ENCODE peak calls at places on chromosome 10, in seven cellular contexts. A is fibroblast of pulmonary artery, K is D721Med, T is HFFc6, F is lower lobe of right lung, S is A549, W is Peyer's patch. G is an unnamed sample.
A peak's percentile ranks its signal among the peaks of the same experiment; 100 is the strongest.

GRCh38 chr10:83886871-83887270 is 252.4 kb upstream of the GHITM start:
- DNase-seq in A (no peak), T (no peak), S (no peak), F (no peak), W (no peak), K (no peak), G (no peak)

GRCh38 chr10:95026461-95026860 is 42.8 kb downstream of the CYP2C8 start:
- DNase-seq in W (no peak), F (no peak), T (no peak), A (no peak), S (no peak), K (no peak), G (no peak)

GRCh38 chr10:26044123-26044749 is 110.2 kb downstream of the MYO3A start:
- DNase-seq in K (no peak), T (no peak), S (no peak), F (peak; percentile 58), W (no peak), A (no peak), G (peak; percentile 9)

GRCh38 chr10:117946525-117947070 is 100.1 kb downstream of the RAB11FIP2 start:
- DNase-seq in F (no peak), W (no peak), S (no peak), T (no peak), K (no peak), A (no peak), G (no peak)

GRCh38 chr10:84176836-84177474 is 3.4 kb downstream of the GPR15LG start:
- DNase-seq in W (no peak), S (no peak), A (no peak), F (no peak), K (no peak), T (no peak), G (no peak)

GRCh38 chr10:18190840-18191239 is 50.6 kb downstream of the CACNB2 start:
- DNase-seq in F (no peak), A (no peak), K (no peak), T (no peak), S (no peak), W (no peak), G (no peak)

GRCh38 chr10:32120147-32120546 is 63.9 kb upstream of the KIF5B start:
- DNase-seq in T (no peak), K (no peak), F (no peak), A (no peak), S (no peak), W (no peak), G (no peak)

GRCh38 chr10:34884272-34884952 is 69.3 kb upstream of the PARD3 start:
- DNase-seq in A (no peak), W (no peak), T (no peak), F (no peak), S (no peak), K (no peak), G (no peak)

GRCh38 chr10:103451091-103451801 is 924 bp downstream of the CALHM2 start:
- DNase-seq in A (peak; percentile 42), T (peak; percentile 71), W (peak; percentile 77), S (peak; percentile 51), F (peak; percentile 82), K (no peak), G (peak; percentile 55)

GRCh38 chr10:87546221-87546620 is 41.5 kb downstream of the MINPP1 start:
- DNase-seq in S (no peak), T (peak; percentile 75), K (no peak), F (no peak), W (peak; percentile 48), A (no peak), G (no peak)

GRCh38 chr10:128522551-128523289 is 396.5 kb upstream of the MKI67 start:
- DNase-seq in S (no peak), T (no peak), F (no peak), W (no peak), K (no peak), A (no peak), G (no peak)

DNA sequence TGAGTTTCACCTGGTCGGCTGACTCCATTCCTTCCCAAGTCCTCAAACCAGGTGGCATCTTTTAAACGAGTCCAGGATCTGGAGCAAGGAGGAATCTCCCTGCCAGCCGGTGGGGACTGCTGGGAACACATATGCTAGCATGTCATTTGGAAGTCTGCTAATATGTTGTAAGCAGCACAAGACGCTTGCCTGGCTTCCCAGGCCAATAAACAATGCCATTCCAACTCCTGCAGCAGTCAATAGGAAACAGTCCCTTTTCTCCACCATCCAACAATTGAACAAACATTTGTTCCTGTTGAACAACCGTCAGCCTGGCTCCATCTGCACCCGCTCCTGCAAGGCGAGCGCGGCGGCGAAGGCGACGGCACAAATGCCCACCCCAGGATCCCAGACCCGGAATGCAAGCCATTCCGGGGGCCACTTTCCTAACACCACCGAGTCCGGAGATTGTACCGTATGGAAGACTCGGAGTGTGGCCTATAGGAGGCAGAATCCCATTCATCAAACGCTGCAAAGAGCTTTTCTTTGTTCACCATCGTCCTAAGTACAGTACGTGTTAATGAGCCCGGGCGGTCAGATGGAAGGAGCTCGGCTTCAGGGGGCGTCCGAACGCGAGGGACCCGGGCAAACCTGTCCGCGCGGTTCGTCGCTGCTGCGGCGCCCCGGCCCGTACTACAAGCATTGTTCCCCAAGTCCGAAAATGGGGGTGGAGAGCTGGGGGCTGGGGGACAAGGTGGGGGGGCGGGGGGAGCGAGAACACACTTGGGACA is 1.6 kb downstream of the FAM53B start:
- DNase-seq in W (peak; percentile 57), K (no peak), F (no peak), A (no peak), T (no peak), S (peak; percentile 54), G (peak; percentile 9)
- TF ChIP-seq CTCF in W (peak; percentile 17), K (peak; percentile 25), F (peak; percentile 9), A (peak; percentile 43), T (peak; percentile 63), S (peak; percentile 35), G (no peak)

GRCh38 chr10:5557040-5557721 is 32.4 kb downstream of the CALML3 start:
- DNase-seq in K (no peak), T (no peak), S (no peak), A (no peak), F (peak; percentile 22), W (peak; percentile 34), G (no peak)

GRCh38 chr10:5557799-5558771 is 33.3 kb downstream of the CALML3 start:
- DNase-seq in K (no peak), S (no peak), F (peak; percentile 43), W (peak; percentile 40), T (no peak), A (no peak), G (no peak)

GRCh38 chr10:5555031-5555510 is 30.3 kb downstream of the CALML3 start:
- DNase-seq in K (no peak), W (no peak), T (no peak), F (peak; percentile 42), A (no peak), S (no peak), G (no peak)

GRCh38 chr10:5555881-5556280 is 31.1 kb downstream of the CALML3 start:
- DNase-seq in A (no peak), T (no peak), K (no peak), F (peak; percentile 6), S (no peak), W (peak; percentile 27), G (no peak)

DNA sequence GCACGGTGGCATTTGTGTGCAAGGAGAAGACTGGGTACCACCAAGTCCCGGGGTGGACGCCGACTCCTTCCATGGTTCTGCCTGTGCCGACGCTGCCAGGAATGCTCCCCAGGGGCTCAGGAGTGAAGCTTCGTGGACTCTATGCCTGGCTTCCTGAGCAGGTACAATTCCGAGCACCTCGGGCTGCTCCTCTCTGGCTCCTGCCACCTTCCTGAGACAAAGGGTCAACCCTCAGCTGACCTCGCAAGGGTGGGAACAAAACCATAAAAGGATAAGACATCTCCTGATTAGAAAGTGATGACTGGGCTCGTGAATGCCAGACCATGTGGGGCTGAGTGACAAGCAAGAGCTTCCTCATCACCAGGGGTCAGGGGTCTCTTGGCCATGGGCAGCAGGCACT is 31.8 kb downstream of the CALML3 start:
- DNase-seq in W (peak; percentile 35), S (no peak), T (no peak), A (no peak), K (no peak), F (peak; percentile 26), G (no peak)
- TF ChIP-seq CTCF in W (no peak), S (no peak), T (no peak), A (no peak), K (no peak), F (no peak), G (no peak)

GRCh38 chr10:110770243-110770642 is 101.5 kb upstream of the PDCD4 start:
- DNase-seq in A (no peak), T (no peak), F (no peak), K (no peak), S (no peak), W (no peak), G (no peak)
- TF ChIP-seq CTCF in A (no peak), T (no peak), F (no peak), K (no peak), S (no peak), W (no peak), G (no peak)

GRCh38 chr10:43674546-43675205 is 26.0 kb upstream of the ZNF32 start:
- DNase-seq in K (no peak), A (no peak), W (no peak), F (no peak), S (no peak), T (no peak), G (no peak)
- TF ChIP-seq CTCF in K (no peak), A (no peak), W (no peak), F (no peak), S (no peak), T (no peak), G (no peak)

GRCh38 chr10:71209324-71210030 is 2.9 kb upstream of the UNC5B start:
- DNase-seq in F (no peak), A (no peak), W (peak; percentile 36), K (no peak), T (no peak), S (no peak), G (no peak)
- TF ChIP-seq CTCF in F (no peak), A (no peak), W (no peak), K (no peak), T (peak; percentile 47), S (peak; percentile 21), G (peak; percentile 18)

GRCh38 chr10:89466599-89467035 is 52.2 kb downstream of the IFIT5 start:
- DNase-seq in K (no peak), F (no peak), S (no peak), A (peak; percentile 64), T (peak; percentile 33), W (no peak), G (peak; percentile 51)
- TF ChIP-seq CTCF in K (peak; percentile 7), F (peak; percentile 46), S (peak; percentile 49), A (peak; percentile 69), T (peak; percentile 75), W (peak; percentile 26), G (no peak)

DNA sequence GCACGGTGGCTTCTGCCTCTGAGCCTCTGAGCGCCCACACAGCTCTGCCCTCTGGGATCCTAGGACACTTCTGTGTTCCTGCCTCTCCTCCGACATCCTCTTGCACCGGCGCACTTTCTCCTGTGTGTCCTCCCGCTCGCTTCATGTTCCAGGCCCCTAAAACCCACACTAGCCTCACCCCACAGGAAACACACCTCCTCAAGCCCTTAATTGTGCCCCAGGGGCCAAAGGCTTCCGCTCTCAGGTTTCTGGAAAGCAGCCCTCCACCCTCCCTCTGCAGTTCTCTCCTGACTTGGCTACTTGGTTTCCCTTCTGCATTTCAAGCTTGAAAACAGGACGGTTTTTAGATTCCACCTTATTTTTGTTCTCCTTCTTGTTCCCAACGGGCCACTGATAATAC is 7.3 kb downstream of the GFRA1 start:
- DNase-seq in T (no peak), W (no peak), A (no peak), K (no peak), F (no peak), S (no peak), G (no peak)
- TF ChIP-seq CTCF in T (no peak), W (no peak), A (no peak), K (no peak), F (no peak), S (no peak), G (no peak)